ENCODE peak calls at places on chromosomes 4 and X, in four cellular contexts. One of them, this sample, is unnamed.

GRCh38 chrX:72100824-72101351 is 30.8 kb downstream of the RTL5 start:
- DNase-seq in WTC11: no peak
- DNase-seq in HepG2: no peak
- DNase-seq in K562: no peak
- DNase-seq in this sample: no peak

GRCh38 chr4:78320353-78320935 is 231.1 kb upstream of the ANXA3 start:
- DNase-seq in WTC11: no peak
- DNase-seq in HepG2: peak
- DNase-seq in K562: no peak
- DNase-seq in this sample: no peak

GRCh38 chr4:12588572-12588971 is 895.6 kb downstream of the RAB28 start:
- DNase-seq in WTC11: no peak
- DNase-seq in HepG2: no peak
- DNase-seq in K562: no peak
- DNase-seq in this sample: no peak

GRCh38 chr4:139852612-139853269 is 187.1 kb downstream of the MGST2 start:
- DNase-seq in WTC11: no peak
- DNase-seq in HepG2: no peak
- DNase-seq in K562: no peak
- DNase-seq in this sample: no peak

GRCh38 chrX:49133759-49134158 is 10.2 kb upstream of the GPKOW start:
- DNase-seq in WTC11: no peak
- DNase-seq in HepG2: no peak
- DNase-seq in K562: no peak
- DNase-seq in this sample: no peak

GRCh38 chr4:8765631-8766590 is 105.7 kb downstream of the HMX1 start:
- DNase-seq in WTC11: peak
- DNase-seq in HepG2: no peak
- DNase-seq in K562: no peak
- DNase-seq in this sample: no peak

GRCh38 chr4:10667651-10668341 is 16.8 kb downstream of the CLNK start:
- DNase-seq in WTC11: no peak
- DNase-seq in HepG2: no peak
- DNase-seq in K562: no peak
- DNase-seq in this sample: no peak

GRCh38 chrX:23901805-23902204 is 5.9 kb downstream of the APOO start:
- DNase-seq in WTC11: no peak
- DNase-seq in HepG2: peak
- DNase-seq in K562: peak
- DNase-seq in this sample: no peak

GRCh38 chrX:10617964-10618342 is 2.4 kb downstream of the MID1 start:
- DNase-seq in WTC11: no peak
- DNase-seq in HepG2: no peak
- DNase-seq in K562: no peak
- DNase-seq in this sample: no peak

GRCh38 chr4:186627226-186627865 is 72.0 kb upstream of the MTNR1A start:
- DNase-seq in WTC11: no peak
- DNase-seq in HepG2: no peak
- DNase-seq in K562: no peak
- DNase-seq in this sample: no peak

GRCh38 chrX:71365356-71365875 is 741 bp upstream of the TAF1 start:
- DNase-seq in WTC11: no peak
- DNase-seq in HepG2: no peak
- DNase-seq in K562: no peak
- DNase-seq in this sample: no peak

GRCh38 chrX:87583679-87584078 is 66.1 kb downstream of the KLHL4 start:
- DNase-seq in WTC11: peak
- DNase-seq in HepG2: peak
- DNase-seq in K562: peak
- DNase-seq in this sample: peak

GRCh38 chr4:169282429-169283113 is 11.8 kb upstream of the SH3RF1 start:
- DNase-seq in WTC11: no peak
- DNase-seq in HepG2: no peak
- DNase-seq in K562: no peak
- DNase-seq in this sample: no peak

GRCh38 chrX:48933757-48934156 is 14.9 kb upstream of the PIM2 start:
- DNase-seq in WTC11: no peak
- DNase-seq in HepG2: no peak
- DNase-seq in K562: no peak
- DNase-seq in this sample: no peak

GRCh38 chr4:16125571-16126445 is 42.0 kb upstream of the PROM1 start:
- DNase-seq in WTC11: no peak
- DNase-seq in HepG2: no peak
- DNase-seq in K562: no peak
- DNase-seq in this sample: no peak

GRCh38 chr4:89299153-89299789 is 8.3 kb downstream of the GPRIN3 start:
- DNase-seq in WTC11: no peak
- DNase-seq in HepG2: no peak
- DNase-seq in K562: peak
- DNase-seq in this sample: no peak

GRCh38 chr4:38109896-38110295 is 149.7 kb downstream of the PTTG2 start:
- DNase-seq in WTC11: no peak
- DNase-seq in HepG2: peak
- DNase-seq in K562: no peak
- DNase-seq in this sample: no peak

GRCh38 chr4:118729287-118730286 is 44.4 kb downstream of the METTL14 start:
- DNase-seq in WTC11: no peak
- DNase-seq in HepG2: peak
- DNase-seq in K562: no peak
- DNase-seq in this sample: no peak

GRCh38 chr4:174009686-174010451 is 273.6 kb downstream of the FBXO8 start:
- DNase-seq in WTC11: no peak
- DNase-seq in HepG2: no peak
- DNase-seq in K562: no peak
- DNase-seq in this sample: no peak

GRCh38 chr4:141427726-141428296 is 207.1 kb downstream of the ZNF330 start:
- DNase-seq in WTC11: no peak
- DNase-seq in HepG2: no peak
- DNase-seq in K562: no peak
- DNase-seq in this sample: no peak

GRCh38 chr4:141435446-141436225 is 200.7 kb upstream of the IL15 start:
- DNase-seq in WTC11: no peak
- DNase-seq in HepG2: no peak
- DNase-seq in K562: no peak
- DNase-seq in this sample: no peak

GRCh38 chr4:141429933-141430332 is 206.4 kb upstream of the IL15 start:
- DNase-seq in WTC11: no peak
- DNase-seq in HepG2: no peak
- DNase-seq in K562: no peak
- DNase-seq in this sample: no peak

GRCh38 chr4:141430686-141431085 is 205.7 kb upstream of the IL15 start:
- DNase-seq in WTC11: no peak
- DNase-seq in HepG2: no peak
- DNase-seq in K562: no peak
- DNase-seq in this sample: no peak

GRCh38 chr4:141432000-141432712 is 204.2 kb upstream of the IL15 start:
- DNase-seq in WTC11: no peak
- DNase-seq in HepG2: no peak
- DNase-seq in K562: no peak
- DNase-seq in this sample: no peak
- TF ChIP-seq CREB1 in WTC11: no peak
- TF ChIP-seq CREB1 in HepG2: no peak
- TF ChIP-seq CREB1 in K562: no peak
- TF ChIP-seq CREB1 in this sample: no peak

GRCh38 chrX:3271485-3272186 is 74.8 kb downstream of the MXRA5 start:
- DNase-seq in WTC11: no peak
- DNase-seq in HepG2: no peak
- DNase-seq in K562: no peak
- DNase-seq in this sample: no peak
- TF ChIP-seq JUN in WTC11: no peak
- TF ChIP-seq JUN in HepG2: no peak
- TF ChIP-seq JUN in K562: no peak
- TF ChIP-seq JUN in this sample: no peak

DNA sequence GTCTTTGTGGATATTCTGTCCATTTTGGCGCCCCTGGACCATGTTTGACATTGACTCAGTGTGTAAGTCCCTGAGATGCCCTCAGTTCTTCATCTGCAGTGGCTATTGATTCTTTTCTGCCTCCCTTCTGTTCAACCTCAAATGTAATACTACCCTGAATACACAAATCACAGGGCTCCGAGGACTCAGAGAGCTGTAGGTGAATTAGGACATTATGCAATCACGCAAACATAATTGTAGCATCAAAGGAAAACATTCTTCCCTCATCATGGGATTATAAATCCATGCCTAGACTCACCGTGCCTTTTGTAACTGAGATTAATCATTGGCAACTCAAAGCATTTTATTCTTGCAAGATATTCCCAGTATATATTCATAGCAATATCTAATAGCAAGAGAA is 161.3 kb upstream of the PACRGL start:
- DNase-seq in WTC11: no peak
- DNase-seq in HepG2: peak
- DNase-seq in K562: no peak
- DNase-seq in this sample: no peak
- TF ChIP-seq CREB1 in WTC11: no peak
- TF ChIP-seq CREB1 in HepG2: no peak
- TF ChIP-seq CREB1 in K562: no peak
- TF ChIP-seq CREB1 in this sample: no peak

GRCh38 chr4:152870605-152871004 is 65.5 kb upstream of the FHDC1 start:
- DNase-seq in WTC11: no peak
- DNase-seq in HepG2: no peak
- DNase-seq in K562: no peak
- DNase-seq in this sample: no peak
- TF ChIP-seq JUN in WTC11: no peak
- TF ChIP-seq JUN in HepG2: no peak
- TF ChIP-seq JUN in K562: no peak
- TF ChIP-seq JUN in this sample: no peak

GRCh38 chr4:144788469-144788868 is 142.5 kb downstream of the HHIP start:
- DNase-seq in WTC11: no peak
- DNase-seq in HepG2: no peak
- DNase-seq in K562: no peak
- DNase-seq in this sample: no peak

GRCh38 chr4:144782345-144782744 is 136.4 kb downstream of the HHIP start:
- DNase-seq in WTC11: no peak
- DNase-seq in HepG2: no peak
- DNase-seq in K562: no peak
- DNase-seq in this sample: no peak

GRCh38 chr4:144787365-144788263 is 141.7 kb downstream of the HHIP start:
- DNase-seq in WTC11: no peak
- DNase-seq in HepG2: peak
- DNase-seq in K562: peak
- DNase-seq in this sample: no peak
- TF ChIP-seq CREB1 in WTC11: no peak
- TF ChIP-seq CREB1 in HepG2: no peak
- TF ChIP-seq CREB1 in K562: no peak
- TF ChIP-seq CREB1 in this sample: no peak

DNA sequence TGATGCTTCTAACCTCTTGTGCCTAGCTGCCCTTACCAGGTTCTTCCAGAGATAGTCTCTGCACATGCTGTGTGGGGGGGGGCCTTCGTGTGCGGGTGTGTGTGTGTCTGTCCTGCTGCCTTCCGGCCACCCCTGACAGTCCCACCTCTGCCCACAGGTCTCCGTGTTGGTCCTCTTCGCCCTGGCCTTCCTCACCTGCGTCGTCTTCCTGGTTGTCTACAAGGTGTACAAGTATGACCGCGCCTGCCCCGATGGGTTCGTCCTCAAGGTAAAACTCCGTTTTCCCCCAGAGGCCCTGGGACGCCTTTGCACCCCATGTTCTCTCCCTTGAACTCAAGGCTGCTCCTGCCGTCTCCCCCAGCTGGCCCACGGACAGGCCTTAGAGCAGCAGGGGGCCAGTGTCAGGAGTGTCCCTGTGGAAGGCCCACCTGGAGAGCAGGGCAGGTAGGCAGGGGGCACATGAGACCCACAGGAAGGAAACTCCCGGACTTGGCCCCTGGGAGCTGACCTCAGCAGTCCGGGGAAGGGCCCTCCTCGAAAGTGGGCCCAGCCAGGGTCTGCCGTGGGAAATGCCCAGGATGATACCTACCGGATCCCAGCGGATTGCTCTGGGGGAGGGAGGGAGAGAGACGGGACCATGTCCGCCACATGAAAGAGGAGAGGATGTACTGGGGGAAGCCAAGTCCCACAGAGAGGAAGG is 22.7 kb downstream of the NSG1 start:
- DNase-seq in WTC11: no peak
- DNase-seq in HepG2: no peak
- DNase-seq in K562: no peak
- DNase-seq in this sample: no peak
- TF ChIP-seq JUN in WTC11: no peak
- TF ChIP-seq JUN in HepG2: no peak
- TF ChIP-seq JUN in K562: no peak
- TF ChIP-seq JUN in this sample: no peak

GRCh38 chr4:125179727-125180126 is 135.0 kb upstream of the FAT4 start:
- DNase-seq in WTC11: no peak
- DNase-seq in HepG2: no peak
- DNase-seq in K562: no peak
- DNase-seq in this sample: no peak

GRCh38 chr4:125187221-125187620 is 127.5 kb upstream of the FAT4 start:
- DNase-seq in WTC11: no peak
- DNase-seq in HepG2: no peak
- DNase-seq in K562: no peak
- DNase-seq in this sample: no peak

GRCh38 chr4:125187621-125188176 is 127.1 kb upstream of the FAT4 start:
- DNase-seq in WTC11: no peak
- DNase-seq in HepG2: no peak
- DNase-seq in K562: no peak
- DNase-seq in this sample: no peak

GRCh38 chr4:125181804-125182203 is 133.0 kb upstream of the FAT4 start:
- DNase-seq in WTC11: no peak
- DNase-seq in HepG2: no peak
- DNase-seq in K562: no peak
- DNase-seq in this sample: no peak
- TF ChIP-seq CREB1 in WTC11: no peak
- TF ChIP-seq CREB1 in HepG2: no peak
- TF ChIP-seq CREB1 in K562: no peak
- TF ChIP-seq CREB1 in this sample: no peak

GRCh38 chrX:153494541-153495361 is at the start of gene BGN:
- DNase-seq in WTC11: peak
- DNase-seq in HepG2: peak
- DNase-seq in K562: peak
- DNase-seq in this sample: peak
- TF ChIP-seq JUN in WTC11: no peak
- TF ChIP-seq JUN in HepG2: no peak
- TF ChIP-seq JUN in K562: no peak
- TF ChIP-seq JUN in this sample: no peak

DNA sequence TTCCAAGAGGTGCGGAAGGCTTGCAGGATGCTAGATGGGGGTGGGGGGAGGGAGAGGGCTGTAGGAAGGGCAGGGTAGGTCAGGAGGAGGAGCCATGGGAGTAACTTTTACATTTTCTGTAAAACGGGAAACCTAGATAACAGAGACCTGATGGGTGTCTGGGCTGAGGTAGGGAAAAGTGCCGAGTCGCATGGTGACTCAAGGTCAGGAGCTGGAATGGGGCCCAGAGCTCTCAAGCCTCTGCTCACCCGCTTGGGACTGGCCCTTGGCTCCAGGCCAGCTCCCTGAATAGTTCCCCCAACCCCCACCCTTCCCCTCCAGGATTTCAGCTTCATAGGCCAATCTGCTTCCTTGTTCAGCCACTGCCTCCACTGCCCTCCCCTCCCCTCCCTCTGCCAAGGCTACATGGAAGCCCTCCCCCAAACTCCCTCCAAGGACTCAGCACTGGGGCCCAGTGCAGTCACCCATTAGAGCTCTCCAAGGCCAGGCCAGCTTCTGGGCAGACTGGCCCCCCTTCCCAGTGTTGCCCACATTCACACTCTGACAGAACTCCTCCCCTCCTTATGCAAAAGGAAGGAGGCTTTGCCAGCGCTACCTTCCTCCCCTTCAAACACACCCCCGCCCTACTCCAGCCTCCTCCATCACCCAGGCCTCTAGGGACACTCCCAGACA is 43.6 kb downstream of the TSC22D3 start:
- DNase-seq in WTC11: peak
- DNase-seq in HepG2: no peak
- DNase-seq in K562: peak
- DNase-seq in this sample: no peak
- TF ChIP-seq CREB1 in WTC11: no peak
- TF ChIP-seq CREB1 in HepG2: no peak
- TF ChIP-seq CREB1 in K562: no peak
- TF ChIP-seq CREB1 in this sample: no peak

This sample was measured in H1.